ENCODE peak calls at places on chromosomes 5 and 9, in five cellular contexts. S is SK-N-MC, U is fibroblast of lung, X is GM12878, K is neural progenitor cell. W is an unnamed sample.

GRCh38 chr9:2285411-2285810 is 270.3 kb downstream of the SMARCA2 start:
- DNase-seq in S (no peak), U (no peak), X (no peak), K (no peak), W (no peak)

GRCh38 chr9:37619806-37620205 is 27.4 kb upstream of the TOMM5 start:
- DNase-seq in S (no peak), U (no peak), X (no peak), K (no peak), W (no peak)

GRCh38 chr5:139061856-139062255 is 136.3 kb downstream of the SIL1 start:
- DNase-seq in S (no peak), U (no peak), X (no peak), K (peak; percentile 83), W (peak; percentile 36)

GRCh38 chr9:113233146-113233545 is 11.8 kb downstream of the SLC31A1 start:
- DNase-seq in S (no peak), U (no peak), X (no peak), K (no peak), W (no peak)

GRCh38 chr5:172007795-172008465 is 1.5 kb upstream of the FBXW11 start:
- DNase-seq in S (no peak), U (peak; percentile 23), X (no peak), K (no peak), W (no peak)

GRCh38 chr9:68690088-68690487 is 15.0 kb upstream of the PIP5K1B start:
- DNase-seq in S (no peak), U (peak; percentile 28), X (no peak), K (peak; percentile 58), W (no peak)

GRCh38 chr5:143506881-143507552 is 103.5 kb upstream of the NR3C1 start:
- DNase-seq in S (no peak), U (peak; percentile 84), X (no peak), K (no peak), W (peak; percentile 33)

GRCh38 chr9:734831-735511 is 106.5 kb upstream of the DMRT1 start:
- DNase-seq in S (no peak), U (peak; percentile 98), X (no peak), K (no peak), W (no peak)

GRCh38 chr9:99134893-99135341 is 30.0 kb downstream of the TGFBR1 start:
- DNase-seq in S (no peak), U (peak; percentile 59), X (peak; percentile 36), K (no peak), W (no peak)

GRCh38 chr5:135465391-135466122 is 13.4 kb upstream of the TIFAB start:
- DNase-seq in S (no peak), U (no peak), X (no peak), K (no peak), W (no peak)

GRCh38 chr5:77843570-77844407 is 67.7 kb upstream of the TBCA start:
- DNase-seq in S (no peak), U (no peak), X (no peak), K (peak; percentile 68), W (no peak)
- TF ChIP-seq EZH2 in S (no peak), U (no peak), X (no peak), K (no peak), W (no peak)

DNA sequence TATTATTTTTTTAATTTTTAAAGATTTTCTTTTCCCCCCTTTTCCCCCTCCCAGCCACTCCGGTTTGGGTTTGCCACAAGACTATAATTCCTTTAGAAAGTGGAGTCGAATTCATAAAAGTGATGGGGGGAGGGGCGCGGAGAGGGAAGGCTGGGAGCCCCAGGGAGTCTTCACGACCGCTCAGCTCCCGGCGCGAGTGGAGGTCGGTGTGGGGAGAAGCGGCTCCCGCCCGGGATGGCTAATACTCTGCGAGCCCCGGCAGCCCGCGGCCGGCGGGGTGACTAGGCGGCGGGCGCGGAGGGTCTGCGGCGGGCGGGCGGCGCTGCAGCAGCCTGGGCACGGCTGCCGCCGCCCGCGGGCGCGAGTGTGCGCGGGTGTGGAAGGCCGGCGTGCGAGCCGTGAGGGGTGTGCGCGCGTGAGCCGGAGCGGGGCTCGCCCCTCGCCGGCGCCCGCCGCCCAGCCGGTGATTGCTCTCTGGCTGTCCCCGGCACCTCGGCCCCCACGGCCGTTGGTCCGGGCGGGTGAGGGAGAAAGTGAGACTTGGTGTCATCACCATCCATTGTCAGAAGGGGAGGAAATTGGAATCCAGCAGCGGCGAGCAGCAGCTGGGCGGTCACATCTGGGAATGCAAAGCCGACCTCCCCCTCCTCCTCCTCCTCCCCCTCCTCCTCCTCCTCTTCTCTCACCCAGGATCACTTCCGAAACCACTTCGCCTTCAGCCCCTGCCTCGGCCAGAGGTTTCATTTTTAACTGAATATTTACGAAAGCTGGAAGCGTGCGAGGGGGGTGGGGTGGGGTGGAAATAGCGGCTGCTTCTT is at the start of gene PARP8:
- DNase-seq in S (no peak), U (peak; percentile 71), X (no peak), K (peak; percentile 86), W (peak; percentile 62)
- TF ChIP-seq EZH2 in S (no peak), U (no peak), X (no peak), K (no peak), W (no peak)

GRCh38 chr9:16828335-16829281 is 41.9 kb downstream of the BNC2 start:
- DNase-seq in S (no peak), U (peak; percentile 77), X (no peak), K (peak; percentile 67), W (no peak)
- TF ChIP-seq EZH2 in S (no peak), U (no peak), X (no peak), K (no peak), W (no peak)

DNA sequence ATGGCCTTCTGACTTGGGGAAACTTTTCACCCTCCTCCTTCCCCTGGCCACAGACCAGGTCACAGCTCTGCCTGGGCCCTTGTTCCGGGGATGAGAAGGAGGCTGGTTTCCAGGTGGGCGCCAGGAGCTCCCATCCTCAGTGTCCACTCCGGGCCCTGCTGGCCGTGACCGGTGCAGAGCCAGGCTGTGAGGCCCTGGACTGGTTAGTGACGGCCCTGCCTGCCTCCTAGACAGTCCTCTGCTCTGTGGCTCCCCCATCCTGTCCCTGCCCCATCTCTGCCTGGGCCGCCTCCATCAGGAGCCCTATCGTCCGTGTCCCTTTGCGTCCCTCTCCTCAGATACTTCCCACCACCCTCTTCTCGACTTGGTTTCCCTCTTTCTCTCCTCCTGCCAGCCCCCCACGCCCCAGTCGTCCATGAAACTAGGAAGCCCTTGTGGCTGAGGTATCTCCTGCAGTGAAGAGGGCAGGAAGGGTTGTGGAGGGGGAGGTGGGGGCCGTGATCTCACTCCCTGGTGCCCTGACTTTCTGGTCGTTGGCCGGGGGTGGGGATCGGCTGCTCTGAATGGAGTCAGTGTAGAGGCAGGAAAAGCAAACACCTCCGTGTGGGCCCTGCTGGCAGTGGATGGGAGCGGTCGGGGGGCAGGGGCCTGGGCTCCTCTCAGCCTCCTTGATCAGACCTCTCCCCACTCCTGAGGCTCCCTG is 15.4 kb upstream of the CERCAM start:
- DNase-seq in S (no peak), U (no peak), X (no peak), K (no peak), W (no peak)
- TF ChIP-seq EZH2 in S (no peak), U (no peak), X (no peak), K (no peak), W (no peak)

GRCh38 chr9:134550584-134550983 is 91.0 kb upstream of the COL5A1 start:
- DNase-seq in S (no peak), U (no peak), X (no peak), K (peak; percentile 26), W (no peak)
- TF ChIP-seq EZH2 in S (no peak), U (no peak), X (no peak), K (no peak), W (no peak)

GRCh38 chr9:122217640-122218039 is 11.1 kb downstream of the LHX6 start:
- DNase-seq in S (no peak), U (no peak), X (no peak), K (no peak), W (no peak)
- TF ChIP-seq EZH2 in S (no peak), U (no peak), X (no peak), K (no peak), W (no peak)

GRCh38 chr5:929596-929995 is 36.9 kb downstream of the TRIP13 start:
- DNase-seq in S (no peak), U (no peak), X (no peak), K (no peak), W (no peak)

GRCh38 chr5:927172-928015 is 34.7 kb downstream of the TRIP13 start:
- DNase-seq in S (no peak), U (no peak), X (no peak), K (no peak), W (no peak)

GRCh38 chr5:923473-923873 is 30.8 kb downstream of the TRIP13 start:
- DNase-seq in S (no peak), U (peak; percentile 64), X (no peak), K (peak; percentile 93), W (peak; percentile 76)

GRCh38 chr5:922745-923472 is 30.2 kb downstream of the TRIP13 start:
- DNase-seq in S (no peak), U (no peak), X (no peak), K (no peak), W (no peak)

DNA sequence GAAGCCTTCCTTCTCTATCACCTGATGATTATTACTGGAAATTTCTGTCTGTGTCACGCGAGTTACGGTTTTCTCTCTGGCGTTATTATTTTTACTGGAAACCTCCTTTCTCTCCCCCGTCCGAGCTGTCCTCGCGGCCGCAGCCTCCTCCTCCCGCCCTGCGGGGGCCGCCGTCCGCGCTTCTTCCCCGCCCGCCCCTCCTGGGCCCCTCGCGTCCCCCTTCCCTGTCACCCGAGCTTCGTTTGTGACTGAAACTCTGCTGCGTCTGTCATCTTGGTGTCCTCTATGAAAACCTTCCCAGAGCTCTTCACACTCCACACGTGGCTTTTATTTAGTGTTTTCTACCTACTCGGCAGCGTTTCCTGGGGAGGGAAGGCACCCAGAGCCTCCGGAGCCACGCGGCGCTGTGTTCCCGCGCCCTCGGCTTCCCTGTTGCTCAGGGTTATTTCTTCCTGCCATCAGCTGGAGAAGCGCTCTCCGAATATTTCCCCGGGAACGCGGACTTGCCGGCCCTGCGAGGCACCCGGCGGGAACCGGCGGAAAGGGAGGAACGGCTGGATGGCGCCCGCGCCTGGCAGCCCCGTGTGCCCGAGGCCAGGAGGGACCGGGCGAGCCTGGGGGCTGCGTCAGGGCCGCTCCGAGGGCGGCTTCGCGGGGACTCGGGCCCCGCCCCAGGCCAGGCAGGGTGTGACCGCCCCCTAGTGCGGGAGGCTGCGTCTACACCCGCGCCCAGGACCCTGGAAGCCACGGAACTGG is 33.9 kb downstream of the TRIP13 start:
- DNase-seq in S (no peak), U (peak; percentile 18), X (no peak), K (peak; percentile 76), W (peak; percentile 64)
- TF ChIP-seq EZH2 in S (no peak), U (no peak), X (no peak), K (peak; percentile 83), W (no peak)

GRCh38 chr5:173283318-173284288 is 44.6 kb downstream of the STC2 start:
- DNase-seq in S (no peak), U (peak; percentile 45), X (no peak), K (peak; percentile 85), W (peak; percentile 80)
- TF ChIP-seq EZH2 in S (no peak), U (no peak), X (no peak), K (peak; percentile 74), W (no peak)

GRCh38 chr9:124015661-124016131 is 4.1 kb downstream of the LHX2 start:
- DNase-seq in S (no peak), U (no peak), X (no peak), K (peak; percentile 50), W (no peak)
- TF ChIP-seq EZH2 in S (no peak), U (no peak), X (no peak), K (peak; percentile 89), W (peak; percentile 88)

W was measured in A673.